ENCODE peak calls at places on chromosomes 4 and X, in six cellular contexts. E is hippocampal formation; L is CD8-positive, alpha-beta T cell; X is stimulated activated CD4-positive, alpha-beta T cell treated with anti-CD3 and anti-CD28 coated beads, Interleukin-4, amount 100 ng/mL, for 4 hours; G is endothelial cell; C is astrocyte of the spinal cord. Z is an unnamed sample.

GRCh38 chr4:100826067-100826466 is 308.2 kb upstream of the EMCN start:
- DNase-seq in E (no peak), L (no peak), X (no peak), G (no peak), C (no peak), Z (no peak)

GRCh38 chr4:2291705-2292651 is 30.1 kb upstream of the MXD4 start:
- DNase-seq in E (no peak), L (no peak), X (no peak), G (no peak), C (no peak), Z (no peak)

GRCh38 chr4:184649971-184650855 is 675 bp downstream of the PRIMPOL start:
- DNase-seq in E (no peak), L (no peak), X (no peak), G (peak; percentile 11), C (peak; percentile 62), Z (no peak)

GRCh38 chrX:16722481-16722880 is 3.1 kb downstream of the SYAP1 start:
- DNase-seq in E (no peak), L (no peak), X (no peak), G (no peak), C (no peak), Z (no peak)

GRCh38 chr4:156378053-156378665 is 424.5 kb upstream of the CTSO start:
- DNase-seq in E (no peak), L (no peak), X (no peak), G (peak; percentile 33), C (peak; percentile 27), Z (no peak)

GRCh38 chr4:182142146-182143085 is 100.8 kb upstream of the TENM3 start:
- DNase-seq in E (no peak), L (no peak), X (no peak), G (peak; percentile 47), C (peak; percentile 65), Z (no peak)

GRCh38 chr4:54063224-54063623 is 1.2 kb downstream of the CHIC2 start:
- DNase-seq in E (no peak), L (no peak), X (no peak), G (no peak), C (peak; percentile 40), Z (no peak)

GRCh38 chrX:136141569-136141968 is 5.8 kb upstream of the FHL1 start:
- DNase-seq in E (no peak), L (no peak), X (no peak), G (no peak), C (no peak), Z (no peak)

GRCh38 chr4:99028187-99028586 is 32.7 kb downstream of the METAP1 start:
- DNase-seq in E (no peak), L (no peak), X (no peak), G (no peak), C (no peak), Z (no peak)

GRCh38 chrX:69185886-69186285 is 20.6 kb upstream of the PJA1 start:
- DNase-seq in E (no peak), L (no peak), X (no peak), G (no peak), C (no peak), Z (no peak)

GRCh38 chrX:150544222-150544787 is 24.1 kb upstream of the MTM1 start:
- DNase-seq in E (no peak), L (no peak), X (no peak), G (no peak), C (no peak), Z (no peak)